ENCODE peak calls at places on chromosome 11, in eight cellular contexts. One of them, this sample, is unnamed.

GRCh38 chr11:82995276-82995675 is 76.4 kb downstream of the RAB30 start:
- DNase-seq in endothelial cell: no peak
- DNase-seq in adrenal gland: no peak
- DNase-seq in progenitor cell of endocrine pancreas: no peak
- DNase-seq in HFFc6: no peak
- DNase-seq in lower lobe of right lung: no peak
- DNase-seq in foreskin fibroblast: no peak
- DNase-seq in mesothelial cell of epicardium: no peak
- DNase-seq in this sample: no peak

GRCh38 chr11:18534230-18534629 is 7.5 kb upstream of the TSG101 start:
- DNase-seq in HFFc6: no peak
- DNase-seq in foreskin fibroblast: no peak
- DNase-seq in lower lobe of right lung: no peak
- DNase-seq in adrenal gland: no peak
- DNase-seq in mesothelial cell of epicardium: no peak
- DNase-seq in endothelial cell: no peak
- DNase-seq in progenitor cell of endocrine pancreas: no peak
- DNase-seq in this sample: no peak

GRCh38 chr11:46808804-46809431 is 37.2 kb downstream of the CKAP5 start:
- DNase-seq in progenitor cell of endocrine pancreas: no peak
- DNase-seq in endothelial cell: no peak
- DNase-seq in lower lobe of right lung: no peak
- DNase-seq in adrenal gland: no peak
- DNase-seq in foreskin fibroblast: peak; percentile 19
- DNase-seq in HFFc6: peak; percentile 9
- DNase-seq in mesothelial cell of epicardium: no peak
- DNase-seq in this sample: no peak

GRCh38 chr11:112881461-112881860 is 79.8 kb upstream of the NCAM1 start:
- DNase-seq in endothelial cell: no peak
- DNase-seq in progenitor cell of endocrine pancreas: peak; percentile 42
- DNase-seq in mesothelial cell of epicardium: peak; percentile 39
- DNase-seq in HFFc6: no peak
- DNase-seq in adrenal gland: peak; percentile 87
- DNase-seq in lower lobe of right lung: peak; percentile 55
- DNase-seq in foreskin fibroblast: no peak
- DNase-seq in this sample: no peak

GRCh38 chr11:77407613-77408012 is 66.3 kb downstream of the PAK1 start:
- DNase-seq in foreskin fibroblast: peak; percentile 89
- DNase-seq in progenitor cell of endocrine pancreas: no peak
- DNase-seq in lower lobe of right lung: no peak
- DNase-seq in HFFc6: peak; percentile 78
- DNase-seq in mesothelial cell of epicardium: no peak
- DNase-seq in endothelial cell: no peak
- DNase-seq in adrenal gland: peak; percentile 88
- DNase-seq in this sample: peak; percentile 27

GRCh38 chr11:48081151-48082010 is 101.0 kb downstream of the PTPRJ start:
- DNase-seq in foreskin fibroblast: peak; percentile 53
- DNase-seq in HFFc6: peak; percentile 32
- DNase-seq in endothelial cell: no peak
- DNase-seq in mesothelial cell of epicardium: no peak
- DNase-seq in lower lobe of right lung: peak; percentile 51
- DNase-seq in adrenal gland: peak; percentile 43
- DNase-seq in progenitor cell of endocrine pancreas: no peak
- DNase-seq in this sample: no peak

GRCh38 chr11:114890076-114890475 is 211.7 kb downstream of the NXPE2 start:
- DNase-seq in HFFc6: no peak
- DNase-seq in mesothelial cell of epicardium: no peak
- DNase-seq in endothelial cell: no peak
- DNase-seq in progenitor cell of endocrine pancreas: no peak
- DNase-seq in foreskin fibroblast: no peak
- DNase-seq in lower lobe of right lung: no peak
- DNase-seq in adrenal gland: no peak
- DNase-seq in this sample: no peak

GRCh38 chr11:134363161-134363560 is 31.4 kb downstream of the GLB1L2 start:
- DNase-seq in adrenal gland: no peak
- DNase-seq in HFFc6: no peak
- DNase-seq in lower lobe of right lung: peak; percentile 30
- DNase-seq in foreskin fibroblast: no peak
- DNase-seq in mesothelial cell of epicardium: no peak
- DNase-seq in progenitor cell of endocrine pancreas: no peak
- DNase-seq in endothelial cell: no peak
- DNase-seq in this sample: no peak

GRCh38 chr11:47348859-47349258 is 3.6 kb downstream of the MYBPC3 start:
- DNase-seq in foreskin fibroblast: peak; percentile 19
- DNase-seq in mesothelial cell of epicardium: no peak
- DNase-seq in progenitor cell of endocrine pancreas: no peak
- DNase-seq in HFFc6: peak; percentile 20
- DNase-seq in adrenal gland: no peak
- DNase-seq in lower lobe of right lung: no peak
- DNase-seq in endothelial cell: no peak
- DNase-seq in this sample: no peak

GRCh38 chr11:46697303-46697702 is 3.1 kb downstream of the ARHGAP1 start:
- DNase-seq in endothelial cell: no peak
- DNase-seq in adrenal gland: no peak
- DNase-seq in mesothelial cell of epicardium: no peak
- DNase-seq in HFFc6: peak; percentile 3
- DNase-seq in progenitor cell of endocrine pancreas: no peak
- DNase-seq in foreskin fibroblast: no peak
- DNase-seq in lower lobe of right lung: no peak
- DNase-seq in this sample: no peak

GRCh38 chr11:134376150-134376921 is 35.7 kb downstream of the B3GAT1 start:
- DNase-seq in endothelial cell: no peak
- DNase-seq in lower lobe of right lung: peak; percentile 14
- DNase-seq in progenitor cell of endocrine pancreas: no peak
- DNase-seq in HFFc6: no peak
- DNase-seq in foreskin fibroblast: no peak
- DNase-seq in adrenal gland: no peak
- DNase-seq in mesothelial cell of epicardium: no peak
- DNase-seq in this sample: no peak

GRCh38 chr11:76288166-76288978 is 82.1 kb upstream of the WNT11 start:
- DNase-seq in endothelial cell: peak; percentile 14
- DNase-seq in adrenal gland: no peak
- DNase-seq in foreskin fibroblast: no peak
- DNase-seq in progenitor cell of endocrine pancreas: no peak
- DNase-seq in mesothelial cell of epicardium: no peak
- DNase-seq in HFFc6: no peak
- DNase-seq in lower lobe of right lung: no peak
- DNase-seq in this sample: no peak

GRCh38 chr11:78217650-78218541 is 29.2 kb downstream of the USP35 start:
- DNase-seq in mesothelial cell of epicardium: no peak
- DNase-seq in adrenal gland: no peak
- DNase-seq in endothelial cell: no peak
- DNase-seq in HFFc6: no peak
- DNase-seq in lower lobe of right lung: no peak
- DNase-seq in progenitor cell of endocrine pancreas: no peak
- DNase-seq in foreskin fibroblast: no peak
- DNase-seq in this sample: no peak

GRCh38 chr11:75293903-75294302 is 53.3 kb downstream of the TPBGL start:
- DNase-seq in foreskin fibroblast: no peak
- DNase-seq in mesothelial cell of epicardium: no peak
- DNase-seq in adrenal gland: no peak
- DNase-seq in lower lobe of right lung: no peak
- DNase-seq in HFFc6: no peak
- DNase-seq in endothelial cell: no peak
- DNase-seq in progenitor cell of endocrine pancreas: no peak
- DNase-seq in this sample: no peak

GRCh38 chr11:98260983-98261382 is 759.8 kb upstream of the CNTN5 start:
- DNase-seq in lower lobe of right lung: no peak
- DNase-seq in mesothelial cell of epicardium: no peak
- DNase-seq in endothelial cell: no peak
- DNase-seq in foreskin fibroblast: no peak
- DNase-seq in progenitor cell of endocrine pancreas: no peak
- DNase-seq in HFFc6: no peak
- DNase-seq in adrenal gland: no peak
- DNase-seq in this sample: no peak

GRCh38 chr11:44709281-44709562 is 17.5 kb upstream of the TSPAN18 start:
- DNase-seq in adrenal gland: peak; percentile 71
- DNase-seq in mesothelial cell of epicardium: no peak
- DNase-seq in lower lobe of right lung: no peak
- DNase-seq in HFFc6: no peak
- DNase-seq in progenitor cell of endocrine pancreas: no peak
- DNase-seq in endothelial cell: no peak
- DNase-seq in foreskin fibroblast: no peak
- DNase-seq in this sample: no peak

GRCh38 chr11:115515647-115516046 is 11.4 kb upstream of the CADM1 start:
- DNase-seq in lower lobe of right lung: no peak
- DNase-seq in mesothelial cell of epicardium: no peak
- DNase-seq in HFFc6: no peak
- DNase-seq in adrenal gland: no peak
- DNase-seq in progenitor cell of endocrine pancreas: no peak
- DNase-seq in endothelial cell: no peak
- DNase-seq in foreskin fibroblast: no peak
- DNase-seq in this sample: no peak

GRCh38 chr11:71453021-71453910 is at the start of gene NADSYN1:
- DNase-seq in HFFc6: peak; percentile 91
- DNase-seq in progenitor cell of endocrine pancreas: peak; percentile 96
- DNase-seq in mesothelial cell of epicardium: peak; percentile 97
- DNase-seq in foreskin fibroblast: peak; percentile 92
- DNase-seq in lower lobe of right lung: peak; percentile 98
- DNase-seq in adrenal gland: peak; percentile 98
- DNase-seq in endothelial cell: peak; percentile 97
- DNase-seq in this sample: peak; percentile 83
- TF ChIP-seq CTCF in HFFc6: no peak
- TF ChIP-seq CTCF in progenitor cell of endocrine pancreas: no peak
- TF ChIP-seq CTCF in mesothelial cell of epicardium: no peak
- TF ChIP-seq CTCF in foreskin fibroblast: no peak
- TF ChIP-seq CTCF in lower lobe of right lung: no peak
- TF ChIP-seq CTCF in adrenal gland: no peak
- TF ChIP-seq CTCF in endothelial cell: no peak
- TF ChIP-seq CTCF in this sample: no peak

DNA sequence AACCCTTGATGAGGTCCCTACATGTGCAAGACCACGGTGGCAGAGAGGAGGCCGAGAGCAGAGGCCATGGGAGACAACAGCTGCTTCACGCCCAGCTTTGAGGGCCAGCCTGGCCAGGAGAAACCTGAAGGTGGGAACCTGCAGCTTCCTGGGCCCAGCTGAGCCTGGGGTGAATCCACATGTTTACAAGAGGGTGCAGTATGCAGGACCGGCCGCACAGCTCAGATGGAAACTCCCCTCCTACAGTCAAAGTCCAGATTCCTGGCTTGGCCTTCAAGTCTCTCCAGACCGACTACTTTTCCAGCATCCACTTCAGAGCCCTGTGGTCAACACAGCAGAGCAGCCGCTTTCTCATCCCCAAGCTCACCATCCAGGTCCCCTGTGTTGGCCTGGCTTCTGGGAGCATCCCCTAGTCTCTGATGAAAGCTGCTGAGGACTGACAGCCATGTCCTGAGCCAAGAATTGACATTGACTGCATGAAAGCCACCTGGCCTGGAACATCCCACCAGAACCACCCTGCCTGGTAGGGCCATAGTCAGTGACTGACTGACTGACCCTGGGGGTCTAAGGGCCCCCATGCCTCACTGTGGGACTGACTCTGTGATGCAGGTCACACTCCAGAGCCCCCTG is 39.5 kb upstream of the CCND1 start:
- DNase-seq in foreskin fibroblast: no peak
- DNase-seq in mesothelial cell of epicardium: no peak
- DNase-seq in endothelial cell: no peak
- DNase-seq in adrenal gland: no peak
- DNase-seq in HFFc6: no peak
- DNase-seq in progenitor cell of endocrine pancreas: no peak
- DNase-seq in lower lobe of right lung: no peak
- DNase-seq in this sample: no peak
- TF ChIP-seq CTCF in foreskin fibroblast: no peak
- TF ChIP-seq CTCF in mesothelial cell of epicardium: no peak
- TF ChIP-seq CTCF in endothelial cell: no peak
- TF ChIP-seq CTCF in adrenal gland: no peak
- TF ChIP-seq CTCF in HFFc6: no peak
- TF ChIP-seq CTCF in progenitor cell of endocrine pancreas: no peak
- TF ChIP-seq CTCF in lower lobe of right lung: no peak
- TF ChIP-seq CTCF in this sample: no peak

DNA sequence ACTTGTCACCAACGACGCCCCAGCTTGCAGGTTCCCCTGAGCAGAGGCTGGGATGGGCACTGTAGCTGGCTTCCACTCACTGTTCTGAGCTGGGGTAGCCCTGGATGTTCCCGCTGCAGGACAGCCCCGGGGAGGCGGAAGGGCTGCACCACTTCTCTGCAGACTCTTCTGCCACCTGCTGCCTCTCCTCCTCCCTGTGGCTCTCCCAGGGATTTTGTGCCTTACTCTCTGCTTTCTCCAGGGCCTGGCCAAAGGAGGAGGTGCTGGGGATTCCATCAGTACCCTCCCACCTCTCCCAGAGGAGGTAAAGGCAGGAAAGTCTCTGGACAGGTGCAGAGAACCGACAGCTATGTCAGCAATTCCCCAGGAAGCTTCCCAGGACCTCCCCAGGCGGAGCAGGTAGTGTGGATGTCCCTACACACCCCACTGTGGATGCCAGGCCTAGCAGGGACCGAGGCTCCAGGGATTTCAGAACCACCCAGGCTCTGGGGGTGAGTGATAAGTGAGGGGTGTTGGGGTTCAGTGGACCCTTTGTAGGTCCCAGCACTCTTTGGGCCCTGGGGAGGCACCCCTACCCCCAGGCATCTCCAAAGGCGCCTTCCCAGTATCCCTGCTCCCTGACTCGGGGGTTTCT is 11.3 kb downstream of the DUSP8 start:
- DNase-seq in HFFc6: no peak
- DNase-seq in foreskin fibroblast: no peak
- DNase-seq in endothelial cell: no peak
- DNase-seq in mesothelial cell of epicardium: no peak
- DNase-seq in lower lobe of right lung: no peak
- DNase-seq in progenitor cell of endocrine pancreas: no peak
- DNase-seq in adrenal gland: no peak
- DNase-seq in this sample: no peak
- TF ChIP-seq CTCF in HFFc6: no peak
- TF ChIP-seq CTCF in foreskin fibroblast: no peak
- TF ChIP-seq CTCF in endothelial cell: no peak
- TF ChIP-seq CTCF in mesothelial cell of epicardium: no peak
- TF ChIP-seq CTCF in lower lobe of right lung: no peak
- TF ChIP-seq CTCF in progenitor cell of endocrine pancreas: no peak
- TF ChIP-seq CTCF in adrenal gland: no peak
- TF ChIP-seq CTCF in this sample: no peak

GRCh38 chr11:17272823-17273222 is 3.7 kb upstream of the NUCB2 start:
- DNase-seq in mesothelial cell of epicardium: no peak
- DNase-seq in lower lobe of right lung: no peak
- DNase-seq in foreskin fibroblast: no peak
- DNase-seq in endothelial cell: no peak
- DNase-seq in HFFc6: no peak
- DNase-seq in progenitor cell of endocrine pancreas: no peak
- DNase-seq in adrenal gland: no peak
- DNase-seq in this sample: no peak

GRCh38 chr11:17277024-17277584 is 565 bp downstream of the NUCB2 start:
- DNase-seq in mesothelial cell of epicardium: no peak
- DNase-seq in HFFc6: peak; percentile 58
- DNase-seq in adrenal gland: no peak
- DNase-seq in foreskin fibroblast: no peak
- DNase-seq in progenitor cell of endocrine pancreas: no peak
- DNase-seq in lower lobe of right lung: no peak
- DNase-seq in endothelial cell: no peak
- DNase-seq in this sample: no peak

GRCh38 chr11:17273668-17274321 is 2.7 kb upstream of the NUCB2 start:
- DNase-seq in endothelial cell: no peak
- DNase-seq in foreskin fibroblast: no peak
- DNase-seq in lower lobe of right lung: no peak
- DNase-seq in mesothelial cell of epicardium: no peak
- DNase-seq in adrenal gland: no peak
- DNase-seq in HFFc6: no peak
- DNase-seq in progenitor cell of endocrine pancreas: no peak
- DNase-seq in this sample: no peak

GRCh38 chr11:17275376-17276235 is 933 bp upstream of the NUCB2 start:
- DNase-seq in progenitor cell of endocrine pancreas: no peak
- DNase-seq in lower lobe of right lung: no peak
- DNase-seq in mesothelial cell of epicardium: no peak
- DNase-seq in HFFc6: no peak
- DNase-seq in foreskin fibroblast: no peak
- DNase-seq in adrenal gland: no peak
- DNase-seq in endothelial cell: no peak
- DNase-seq in this sample: no peak

GRCh38 chr11:17276236-17277023 is at the start of gene NUCB2:
- DNase-seq in adrenal gland: peak; percentile 98
- DNase-seq in foreskin fibroblast: peak; percentile 94
- DNase-seq in HFFc6: peak; percentile 95
- DNase-seq in endothelial cell: peak; percentile 99
- DNase-seq in progenitor cell of endocrine pancreas: peak; percentile 99
- DNase-seq in lower lobe of right lung: peak; percentile 98
- DNase-seq in mesothelial cell of epicardium: peak; percentile 98
- DNase-seq in this sample: peak; percentile 97
- TF ChIP-seq CTCF in adrenal gland: no peak
- TF ChIP-seq CTCF in foreskin fibroblast: no peak
- TF ChIP-seq CTCF in HFFc6: no peak
- TF ChIP-seq CTCF in endothelial cell: no peak
- TF ChIP-seq CTCF in progenitor cell of endocrine pancreas: no peak
- TF ChIP-seq CTCF in lower lobe of right lung: no peak
- TF ChIP-seq CTCF in mesothelial cell of epicardium: no peak
- TF ChIP-seq CTCF in this sample: no peak

This sample was measured in omental fat pad.